ENCODE peak calls at places on chromosome 19, in nine cellular contexts. Y is spleen; G is osteoblast; U is esophagus squamous epithelium; D is PC-9; S is heart right ventricle; F is pancreas; I is CD4-positive, CD25-positive, alpha-beta regulatory T cell; C is body of pancreas. O is an unnamed sample. For H3K4me1 and H3K9me3, the result is how much of the 10 kb centered on the place peaks cover.

GRCh38 chr19:1400281-1401137 is 833 bp downstream of the GAMT start:
- DNase-seq in Y (no peak), G (peak), U (no peak), D (no peak), S (peak), F (peak), I (no peak), C (peak), O (no peak)

GRCh38 chr19:33422369-33423180 is 49.1 kb downstream of the CEBPG start:
- DNase-seq in Y (no peak), G (peak), U (no peak), D (no peak), S (no peak), F (no peak), I (no peak), C (no peak), O (no peak)

GRCh38 chr19:55118401-55118991 is 1.1 kb upstream of the PPP1R12C start:
- DNase-seq in Y (peak), G (peak), U (no peak), D (peak), S (peak), F (no peak), I (no peak), C (peak), O (peak)

GRCh38 chr19:15320118-15320517 is 12.2 kb downstream of the BRD4 start:
- DNase-seq in Y (no peak), G (peak), U (no peak), D (no peak), S (no peak), F (no peak), I (no peak), C (no peak), O (no peak)

GRCh38 chr19:19606021-19606420 is 12.5 kb downstream of the PBX4 start:
- DNase-seq in Y (no peak), G (peak), U (no peak), D (peak), S (no peak), F (no peak), I (peak), C (no peak), O (no peak)

GRCh38 chr19:16496613-16496983 is 404 bp downstream of the C19orf44 start:
- DNase-seq in Y (no peak), G (peak), U (no peak), D (peak), S (peak), F (no peak), I (no peak), C (no peak), O (no peak)

GRCh38 chr19:35132254-35132653 is 2.6 kb downstream of the LGI4 start:
- DNase-seq in Y (no peak), G (no peak), U (no peak), D (no peak), S (no peak), F (no peak), I (no peak), C (no peak), O (no peak)

GRCh38 chr19:1850809-1851544 is 2.7 kb upstream of the REXO1 start:
- DNase-seq in Y (peak), G (no peak), U (no peak), D (no peak), S (no peak), F (no peak), I (no peak), C (no peak), O (peak)

GRCh38 chr19:21839966-21840365 is 4.0 kb upstream of the ZNF43 start:
- DNase-seq in Y (no peak), G (no peak), U (no peak), D (no peak), S (no peak), F (no peak), I (no peak), C (no peak), O (no peak)

GRCh38 chr19:16895467-16896097 is 6.8 kb downstream of the F2RL3 start:
- DNase-seq in Y (no peak), G (peak), U (no peak), D (no peak), S (no peak), F (no peak), I (no peak), C (no peak), O (no peak)

GRCh38 chr19:49918089-49918488 is 10.9 kb upstream of the ATF5 start:
- DNase-seq in Y (no peak), G (no peak), U (no peak), D (no peak), S (no peak), F (no peak), I (no peak), C (no peak), O (no peak)
- H3K27ac ChIP-seq in Y (no peak), G (no peak), U (no peak), D (no peak), S (peak), F (no peak), I (no peak), C (no peak), O (no peak)

GRCh38 chr19:13032837-13033236 is 37.6 kb downstream of the NFIX start:
- DNase-seq in Y (no peak), G (no peak), U (no peak), D (no peak), S (no peak), F (no peak), I (no peak), C (no peak), O (no peak)
- H3K4me1 ChIP-seq in Y (under half), G (half or more), U (half or more), D (half or more), S (half or more), F (under half), I (under half), C (half or more), O (under half)

DNA sequence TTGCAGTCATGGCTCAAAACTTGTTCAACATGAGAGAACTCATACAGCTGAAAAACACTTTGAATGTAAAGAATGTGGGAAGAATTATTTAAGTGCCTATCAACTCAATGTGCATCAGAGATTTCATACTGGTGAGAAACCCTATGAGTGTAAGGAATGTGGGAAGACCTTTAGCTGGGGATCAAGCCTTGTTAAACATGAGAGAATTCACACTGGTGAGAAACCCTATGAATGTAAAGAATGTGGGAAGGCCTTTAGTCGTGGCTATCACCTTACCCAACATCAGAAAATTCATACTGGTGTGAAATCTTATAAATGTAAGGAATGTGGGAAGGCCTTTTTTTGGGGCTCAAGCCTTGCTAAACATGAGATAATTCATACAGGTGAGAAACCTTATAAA is 20.1 kb downstream of the ZNF283 start:
- DNase-seq in Y (no peak), G (no peak), U (no peak), D (no peak), S (no peak), F (no peak), I (no peak), C (no peak), O (no peak)
- H3K9me3 ChIP-seq in Y (half or more), G (half or more), U (half or more), D (half or more), S (half or more), F (under half), I (half or more), C (under half), O (half or more)

DNA sequence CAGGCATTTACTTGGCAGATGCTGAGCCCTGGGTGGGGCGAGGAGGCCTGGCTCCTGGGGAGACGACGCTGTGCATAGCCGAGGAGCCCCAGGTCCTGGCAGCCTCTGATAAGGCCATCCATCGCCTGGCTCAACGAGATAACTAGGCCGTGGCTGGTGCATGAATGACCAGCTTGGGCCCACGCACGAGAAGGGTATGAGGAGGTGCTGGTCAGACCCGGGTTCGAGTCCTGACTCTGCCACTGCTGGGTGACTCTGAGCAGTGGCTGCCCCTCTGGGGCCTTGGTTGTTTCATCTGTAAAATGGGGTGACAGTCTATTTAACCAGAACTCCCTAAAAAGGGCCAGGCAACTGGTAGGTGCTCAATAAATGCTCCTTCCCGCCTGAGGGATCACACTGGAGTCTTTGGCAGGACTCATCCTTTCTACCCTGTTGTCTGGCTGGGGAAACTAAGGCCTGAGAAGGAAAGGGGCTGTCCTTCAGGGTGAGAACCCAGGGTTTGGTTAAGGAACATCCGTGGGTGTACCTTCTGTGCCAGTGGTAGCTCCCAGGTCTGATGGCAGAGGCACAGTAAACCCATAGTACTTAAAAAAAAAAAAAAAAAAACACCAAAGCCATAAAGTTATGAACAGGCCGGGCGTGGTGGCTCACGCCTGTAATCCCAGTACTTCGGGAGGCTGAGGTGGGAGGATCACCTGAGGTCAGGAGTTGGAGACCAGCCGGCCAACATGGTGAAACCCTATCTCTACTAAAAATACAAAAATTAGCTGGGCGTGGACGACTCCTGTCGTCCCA is 8.1 kb upstream of the ARRDC2 start:
- DNase-seq in Y (peak), G (no peak), U (no peak), D (no peak), S (no peak), F (no peak), I (no peak), C (no peak), O (no peak)
- H3K27ac ChIP-seq in Y (peak), G (peak), U (peak), D (peak), S (peak), F (peak), I (peak), C (peak), O (no peak)

DNA sequence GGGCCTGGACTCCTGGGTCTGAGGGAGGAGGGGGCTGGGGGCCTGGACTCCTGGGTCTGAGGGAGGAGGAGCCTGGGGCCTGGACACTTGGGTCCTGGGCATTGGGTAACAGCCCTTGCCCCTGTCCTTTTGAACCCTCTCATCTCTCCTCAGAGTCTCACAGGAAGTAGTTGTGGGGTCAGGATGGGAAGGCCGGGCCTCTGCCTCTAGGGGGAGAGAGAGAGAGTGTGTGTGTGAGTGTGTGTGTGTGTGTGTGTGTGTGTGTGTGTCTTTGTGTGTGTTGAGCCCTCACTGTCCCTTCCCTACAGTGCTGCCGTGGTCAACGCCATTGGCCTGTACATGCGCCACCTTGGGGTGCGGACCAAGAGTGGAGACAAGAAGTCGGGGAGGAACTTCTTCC is 10.9 kb downstream of the ARHGEF1 start:
- DNase-seq in Y (no peak), G (peak), U (no peak), D (no peak), S (no peak), F (no peak), I (no peak), C (no peak), O (peak)
- H3K4me1 ChIP-seq in Y (under half), G (under half), U (under half), D (under half), S (under half), F (under half), I (half or more), C (under half), O (under half)

DNA sequence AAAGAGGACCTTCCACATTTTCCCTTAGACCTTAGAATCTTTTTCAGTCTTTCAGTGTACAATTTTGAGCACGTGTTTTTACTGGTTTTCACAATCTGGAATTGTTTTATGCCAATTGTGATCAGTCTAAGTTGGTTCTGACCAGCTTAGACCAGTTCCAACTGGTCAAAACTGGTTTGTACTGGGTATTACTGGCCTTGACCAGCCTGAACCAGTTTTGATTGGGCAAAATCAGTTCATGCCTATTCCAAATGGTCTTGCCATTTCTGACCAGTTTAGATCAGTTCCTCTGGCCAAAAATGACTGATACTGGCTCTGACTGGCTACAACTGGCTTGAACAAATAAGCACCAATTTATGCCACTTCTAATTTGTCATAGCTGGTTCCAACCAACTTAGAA is 36.4 kb downstream of the ZNF585A start:
- DNase-seq in Y (no peak), G (no peak), U (no peak), D (no peak), S (no peak), F (no peak), I (no peak), C (no peak), O (no peak)
- H3K9me3 ChIP-seq in Y (half or more), G (under half), U (half or more), D (half or more), S (half or more), F (under half), I (half or more), C (under half), O (half or more)

GRCh38 chr19:18419699-18420460 is 682 bp downstream of the SSBP4 start:
- DNase-seq in Y (peak), G (peak), U (no peak), D (no peak), S (no peak), F (peak), I (no peak), C (peak), O (peak)
- H3K27ac ChIP-seq in Y (peak), G (peak), U (peak), D (no peak), S (peak), F (peak), I (peak), C (peak), O (peak)